ENCODE peak calls at places on chromosomes 16 and 17, in ten cellular contexts. W is right lobe of liver, S is breast epithelium, X is Peyer's patch, U is A549, L is tibial artery, E is psoas muscle, A is SJSA1, M is caudate nucleus, T is H9. H is an unnamed sample.

GRCh38 chr16:87044031-87044380 is 273.2 kb downstream of the C16orf95 start:
- DNase-seq in L (peak), A (no peak), X (no peak), U (no peak), E (no peak), S (no peak), W (no peak), T (no peak), M (no peak), H (no peak)

GRCh38 chr16:88940196-88941050 is 36.6 kb downstream of the CBFA2T3 start:
- DNase-seq in A (no peak), L (no peak), U (no peak), T (peak), S (no peak), W (peak), X (no peak), M (no peak), E (no peak), H (no peak)

GRCh38 chr16:63629272-63629671 is 1492.6 kb downstream of the CDH11 start:
- DNase-seq in E (no peak), S (no peak), M (no peak), W (no peak), X (no peak), A (no peak), T (no peak), U (no peak), L (no peak), H (no peak)

GRCh38 chr16:89293276-89294143 is 76.0 kb downstream of the ZNF778 start:
- DNase-seq in T (peak), L (no peak), W (no peak), E (no peak), U (no peak), S (no peak), A (no peak), X (no peak), M (no peak), H (no peak)

GRCh38 chr17:33038740-33039139 is 47.1 kb downstream of the SPACA3 start:
- DNase-seq in U (peak), X (peak), W (no peak), T (peak), S (no peak), A (no peak), L (no peak), M (no peak), E (peak), H (no peak)

GRCh38 chr16:14320406-14320805 is 249.3 kb downstream of the MRTFB start:
- DNase-seq in L (no peak), E (no peak), T (no peak), W (peak), S (no peak), M (no peak), X (no peak), U (no peak), A (no peak), H (no peak)

GRCh38 chr17:11853321-11854151 is 143.7 kb downstream of the ZNF18 start:
- DNase-seq in T (peak), W (no peak), L (no peak), A (no peak), E (no peak), X (no peak), U (no peak), S (no peak), M (peak), H (no peak)

GRCh38 chr17:43175213-43176118 is 4.5 kb downstream of the NBR1 start:
- DNase-seq in E (no peak), L (no peak), T (no peak), U (no peak), W (no peak), X (no peak), A (no peak), S (no peak), M (no peak), H (no peak)

GRCh38 chr16:28059841-28060240 is 3.7 kb downstream of the GSG1L start:
- DNase-seq in U (no peak), M (no peak), W (no peak), A (no peak), L (no peak), S (no peak), E (no peak), X (no peak), T (no peak), H (no peak)

GRCh38 chr17:31560836-31561235 is 169.4 kb downstream of the RAB11FIP4 start:
- DNase-seq in X (no peak), W (no peak), A (no peak), E (no peak), T (no peak), S (no peak), U (no peak), M (no peak), L (no peak), H (no peak)

GRCh38 chr17:82358467-82359350 is at the start of gene TEX19:
- DNase-seq in X (no peak), U (peak), E (no peak), S (no peak), M (no peak), A (no peak), W (no peak), T (peak), L (no peak), H (no peak)

GRCh38 chr17:47694818-47695663 is 1.1 kb downstream of the TBKBP1 start:
- DNase-seq in X (peak), M (peak), U (no peak), A (peak), E (peak), T (peak), W (peak), L (peak), S (no peak), H (peak)

GRCh38 chr17:76441681-76442340 is 11.1 kb downstream of the UBE2O start:
- DNase-seq in T (peak), X (no peak), L (no peak), E (no peak), M (no peak), S (no peak), A (no peak), W (no peak), U (no peak), H (no peak)
- H3K27ac ChIP-seq in T (no peak), X (no peak), L (no peak), E (no peak), M (no peak), S (no peak), A (no peak), W (no peak), U (no peak), H (no peak)

GRCh38 chr17:79795795-79796569 is 895 bp downstream of the CBX8 start:
- DNase-seq in U (no peak), S (no peak), A (no peak), T (no peak), L (no peak), X (no peak), W (no peak), M (no peak), E (no peak), H (no peak)
- H3K27ac ChIP-seq in U (peak), S (no peak), A (no peak), T (no peak), L (no peak), X (no peak), W (no peak), M (no peak), E (no peak), H (no peak)

DNA sequence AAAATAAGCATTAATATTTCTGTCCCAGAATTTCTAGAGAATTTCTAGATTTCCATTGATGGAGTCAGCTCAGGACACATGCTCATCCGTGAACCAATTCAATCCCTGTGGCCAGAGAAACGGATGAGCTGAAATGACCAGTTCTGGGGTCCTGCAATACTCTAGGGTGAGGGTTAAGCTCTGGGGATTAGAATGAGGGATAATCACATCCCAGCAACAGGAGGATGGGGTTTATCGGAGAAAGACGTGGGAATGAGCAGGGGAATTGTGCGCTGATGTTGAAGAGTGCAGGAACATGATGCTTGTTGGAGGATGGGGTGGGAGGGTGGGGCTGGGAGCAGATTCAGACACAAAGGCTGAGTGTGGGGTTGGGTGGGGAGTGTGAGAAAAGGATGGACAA is 64.1 kb downstream of the SLC5A11 start:
- DNase-seq in W (no peak), U (no peak), L (no peak), M (no peak), X (no peak), S (no peak), T (no peak), A (no peak), E (no peak), H (no peak)
- H3K27ac ChIP-seq in W (no peak), U (no peak), L (no peak), M (no peak), X (no peak), S (no peak), T (no peak), A (no peak), E (no peak), H (no peak)

GRCh38 chr17:48830840-48831548 is at the start of gene CALCOCO2:
- DNase-seq in T (peak), U (peak), L (peak), W (peak), X (peak), E (peak), M (peak), A (peak), S (peak), H (peak)

GRCh38 chr17:48835971-48836370 is 5.1 kb downstream of the CALCOCO2 start:
- DNase-seq in S (no peak), W (no peak), M (no peak), E (no peak), A (no peak), T (no peak), U (no peak), L (no peak), X (no peak), H (peak)

GRCh38 chr17:48834973-48835372 is 4.1 kb downstream of the CALCOCO2 start:
- DNase-seq in E (no peak), A (no peak), U (no peak), X (no peak), S (no peak), L (no peak), M (no peak), W (no peak), T (no peak), H (no peak)

GRCh38 chr17:48832491-48832890 is 1.7 kb downstream of the CALCOCO2 start:
- DNase-seq in M (no peak), S (no peak), W (no peak), A (no peak), X (no peak), U (no peak), T (no peak), E (no peak), L (no peak), H (no peak)

DNA sequence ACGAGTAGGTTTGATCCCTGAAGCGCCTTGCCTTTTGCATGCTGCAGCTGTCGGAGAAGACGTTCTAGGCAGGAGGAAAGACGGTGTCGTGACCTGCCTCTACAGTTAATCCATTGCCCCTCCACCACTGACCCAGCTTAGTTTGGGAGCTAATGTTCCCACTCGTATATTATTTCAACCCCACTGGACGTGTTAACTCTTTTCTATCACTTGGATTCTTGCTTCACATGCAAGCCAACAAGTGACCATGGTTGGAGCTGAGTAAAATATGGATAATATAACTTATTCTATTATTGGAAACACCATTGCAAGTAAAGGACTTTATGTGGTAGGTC is 681 bp downstream of the CALCOCO2 start:
- DNase-seq in A (no peak), U (no peak), T (no peak), W (no peak), M (no peak), L (no peak), E (no peak), S (no peak), X (no peak), H (no peak)
- H3K27ac ChIP-seq in A (peak), U (peak), T (no peak), W (peak), M (peak), L (peak), E (peak), S (peak), X (peak), H (peak)

GRCh38 chr17:17560975-17561374 is 30.5 kb downstream of the PEMT start:
- DNase-seq in M (no peak), A (no peak), W (no peak), X (no peak), U (no peak), E (no peak), L (no peak), T (no peak), S (no peak), H (no peak)
- H3K27ac ChIP-seq in M (no peak), A (no peak), W (peak), X (no peak), U (no peak), E (peak), L (no peak), T (no peak), S (peak), H (peak)

GRCh38 chr17:50948711-50949110 is 82.6 kb upstream of the TOB1 start:
- DNase-seq in T (no peak), L (peak), X (no peak), W (no peak), S (no peak), E (no peak), A (no peak), U (no peak), M (no peak), H (no peak)
- H3K27ac ChIP-seq in T (no peak), L (peak), X (peak), W (peak), S (peak), E (peak), A (no peak), U (peak), M (peak), H (peak)

GRCh38 chr16:84139628-84140258 is 5.2 kb downstream of the HSDL1 start:
- DNase-seq in L (no peak), X (no peak), S (no peak), M (no peak), T (no peak), U (no peak), E (no peak), W (no peak), A (no peak), H (no peak)
- H3K27ac ChIP-seq in L (no peak), X (no peak), S (no peak), M (no peak), T (no peak), U (no peak), E (peak), W (no peak), A (no peak), H (no peak)

DNA sequence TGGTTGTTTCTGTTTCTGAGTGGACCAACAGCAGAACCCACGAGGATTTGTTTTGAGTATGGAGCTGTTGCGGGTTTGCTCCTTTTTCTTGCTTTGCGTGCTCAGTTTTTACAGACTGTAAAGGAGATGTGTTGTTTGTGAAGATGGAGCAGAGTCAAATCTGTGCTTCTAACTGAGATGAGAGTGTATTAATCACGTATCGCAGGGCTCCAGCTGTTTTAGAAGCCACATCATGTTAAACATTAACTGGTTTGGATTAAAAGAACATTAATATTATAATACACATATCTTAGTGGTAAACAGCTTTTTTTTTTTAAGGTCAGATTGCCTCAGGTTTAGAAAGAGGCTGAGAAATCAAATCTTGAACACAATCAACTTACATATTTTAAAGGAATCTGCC is 69.4 kb downstream of the YPEL2 start:
- DNase-seq in L (no peak), X (no peak), A (no peak), T (no peak), W (no peak), S (no peak), E (no peak), M (no peak), U (no peak), H (no peak)
- H3K27ac ChIP-seq in L (peak), X (no peak), A (no peak), T (no peak), W (no peak), S (no peak), E (peak), M (no peak), U (no peak), H (no peak)

GRCh38 chr17:44766409-44767038 is 7.7 kb downstream of the ADAM11 start:
- DNase-seq in S (no peak), X (no peak), L (no peak), W (no peak), A (no peak), T (peak), U (no peak), M (peak), E (no peak), H (no peak)

GRCh38 chr17:44767493-44767892 is 8.7 kb downstream of the ADAM11 start:
- DNase-seq in M (no peak), W (no peak), L (no peak), X (no peak), E (no peak), S (no peak), U (no peak), T (peak), A (no peak), H (no peak)

GRCh38 chr17:44768505-44769142 is 9.8 kb downstream of the ADAM11 start:
- DNase-seq in M (no peak), W (no peak), A (no peak), L (no peak), X (no peak), E (no peak), U (no peak), S (no peak), T (no peak), H (no peak)

GRCh38 chr17:44763170-44763569 is 4.4 kb downstream of the ADAM11 start:
- DNase-seq in M (no peak), E (no peak), T (peak), X (no peak), W (no peak), S (no peak), A (no peak), U (no peak), L (no peak), H (no peak)

GRCh38 chr17:44765965-44766364 is 7.2 kb downstream of the ADAM11 start:
- DNase-seq in X (no peak), W (no peak), M (no peak), T (peak), E (no peak), A (no peak), U (no peak), S (no peak), L (no peak), H (no peak)
- H3K27ac ChIP-seq in X (no peak), W (no peak), M (no peak), T (no peak), E (no peak), A (no peak), U (no peak), S (no peak), L (no peak), H (no peak)

H was measured in prostate gland.